ENCODE peak calls at places on chromosomes 3 and 15, in six cellular contexts. One of them, this sample, is unnamed.

GRCh38 chr3:14691239-14691638 is 16.3 kb downstream of the C3orf20 start:
- DNase-seq in HCT116: no peak
- DNase-seq in HepG2: no peak
- DNase-seq in K562: no peak
- DNase-seq in GM12878: peak; percentile 74
- DNase-seq in H1: no peak
- DNase-seq in this sample: no peak

GRCh38 chr3:196996454-196997265 is 28.0 kb upstream of the PIGZ start:
- DNase-seq in HCT116: no peak
- DNase-seq in HepG2: no peak
- DNase-seq in K562: no peak
- DNase-seq in GM12878: no peak
- DNase-seq in H1: no peak
- DNase-seq in this sample: no peak

GRCh38 chr3:124063168-124063909 is 71.4 kb upstream of the ROPN1 start:
- DNase-seq in HCT116: no peak
- DNase-seq in HepG2: no peak
- DNase-seq in K562: no peak
- DNase-seq in GM12878: no peak
- DNase-seq in H1: no peak
- DNase-seq in this sample: no peak

GRCh38 chr15:65192016-65192415 is 6.9 kb upstream of the CLPX start:
- DNase-seq in HCT116: peak; percentile 49
- DNase-seq in HepG2: peak; percentile 55
- DNase-seq in K562: peak; percentile 22
- DNase-seq in GM12878: no peak
- DNase-seq in H1: no peak
- DNase-seq in this sample: no peak

GRCh38 chr15:91049378-91050127 is 27.2 kb upstream of the VPS33B start:
- DNase-seq in HCT116: peak; percentile 73
- DNase-seq in HepG2: peak; percentile 70
- DNase-seq in K562: peak; percentile 79
- DNase-seq in GM12878: peak; percentile 12
- DNase-seq in H1: no peak
- DNase-seq in this sample: peak; percentile 50

GRCh38 chr15:90870354-90871096 is 2.1 kb downstream of the FURIN start:
- DNase-seq in HCT116: no peak
- DNase-seq in HepG2: no peak
- DNase-seq in K562: peak; percentile 41
- DNase-seq in GM12878: no peak
- DNase-seq in H1: no peak
- DNase-seq in this sample: no peak

GRCh38 chr15:78203346-78204225 is 30.8 kb downstream of the ACSBG1 start:
- DNase-seq in HCT116: no peak
- DNase-seq in HepG2: no peak
- DNase-seq in K562: no peak
- DNase-seq in GM12878: no peak
- DNase-seq in H1: peak; percentile 39
- DNase-seq in this sample: no peak

GRCh38 chr3:17340261-17340660 is 402.2 kb downstream of the TBC1D5 start:
- DNase-seq in HCT116: no peak
- DNase-seq in HepG2: no peak
- DNase-seq in K562: no peak
- DNase-seq in GM12878: no peak
- DNase-seq in H1: no peak
- DNase-seq in this sample: no peak

GRCh38 chr3:134885877-134886621 is 91.0 kb downstream of the EPHB1 start:
- DNase-seq in HCT116: no peak
- DNase-seq in HepG2: no peak
- DNase-seq in K562: no peak
- DNase-seq in GM12878: peak; percentile 95
- DNase-seq in H1: no peak
- DNase-seq in this sample: no peak

GRCh38 chr3:159724627-159725026 is 264.0 kb upstream of the IL12A start:
- DNase-seq in HCT116: no peak
- DNase-seq in HepG2: no peak
- DNase-seq in K562: no peak
- DNase-seq in GM12878: no peak
- DNase-seq in H1: no peak
- DNase-seq in this sample: no peak

GRCh38 chr3:123843668-123844067 is 40.5 kb downstream of the MYLK start:
- DNase-seq in HCT116: no peak
- DNase-seq in HepG2: no peak
- DNase-seq in K562: no peak
- DNase-seq in GM12878: no peak
- DNase-seq in H1: no peak
- DNase-seq in this sample: peak; percentile 92

GRCh38 chr3:137854498-137855285 is 90.6 kb downstream of the SOX14 start:
- DNase-seq in HCT116: no peak
- DNase-seq in HepG2: no peak
- DNase-seq in K562: no peak
- DNase-seq in GM12878: no peak
- DNase-seq in H1: no peak
- DNase-seq in this sample: peak; percentile 91

GRCh38 chr3:183430325-183430957 is 2.0 kb upstream of the MCF2L2 start:
- DNase-seq in HCT116: no peak
- DNase-seq in HepG2: no peak
- DNase-seq in K562: no peak
- DNase-seq in GM12878: no peak
- DNase-seq in H1: no peak
- DNase-seq in this sample: no peak

GRCh38 chr3:121604759-121605158 is 11.6 kb downstream of the FBXO40 start:
- DNase-seq in HCT116: no peak
- DNase-seq in HepG2: no peak
- DNase-seq in K562: no peak
- DNase-seq in GM12878: no peak
- DNase-seq in H1: no peak
- DNase-seq in this sample: no peak

GRCh38 chr3:118501152-118501551 is 533.5 kb downstream of the IGSF11 start:
- DNase-seq in HCT116: peak; percentile 21
- DNase-seq in HepG2: peak; percentile 28
- DNase-seq in K562: no peak
- DNase-seq in GM12878: no peak
- DNase-seq in H1: peak; percentile 52
- DNase-seq in this sample: peak; percentile 28

GRCh38 chr3:102163039-102163817 is 271.6 kb upstream of the ZPLD1 start:
- DNase-seq in HCT116: no peak
- DNase-seq in HepG2: no peak
- DNase-seq in K562: no peak
- DNase-seq in GM12878: no peak
- DNase-seq in H1: no peak
- DNase-seq in this sample: no peak

GRCh38 chr3:99542771-99543518 is 95.4 kb upstream of the COL8A1 start:
- DNase-seq in HCT116: no peak
- DNase-seq in HepG2: no peak
- DNase-seq in K562: no peak
- DNase-seq in GM12878: no peak
- DNase-seq in H1: no peak
- DNase-seq in this sample: no peak

GRCh38 chr3:53998980-53999379 is 107.3 kb upstream of the SELENOK start:
- DNase-seq in HCT116: no peak
- DNase-seq in HepG2: no peak
- DNase-seq in K562: no peak
- DNase-seq in GM12878: no peak
- DNase-seq in H1: no peak
- DNase-seq in this sample: no peak

GRCh38 chr3:186506191-186506739 is 37.9 kb downstream of the CRYGS start:
- DNase-seq in HCT116: no peak
- DNase-seq in HepG2: no peak
- DNase-seq in K562: no peak
- DNase-seq in GM12878: no peak
- DNase-seq in H1: no peak
- DNase-seq in this sample: no peak

GRCh38 chr3:186509423-186509822 is 34.8 kb downstream of the CRYGS start:
- DNase-seq in HCT116: no peak
- DNase-seq in HepG2: no peak
- DNase-seq in K562: no peak
- DNase-seq in GM12878: no peak
- DNase-seq in H1: no peak
- DNase-seq in this sample: no peak

GRCh38 chr3:186510374-186511079 is 33.7 kb downstream of the CRYGS start:
- DNase-seq in HCT116: no peak
- DNase-seq in HepG2: no peak
- DNase-seq in K562: no peak
- DNase-seq in GM12878: no peak
- DNase-seq in H1: no peak
- DNase-seq in this sample: no peak

GRCh38 chr3:186502942-186503712 is 41.1 kb downstream of the CRYGS start:
- DNase-seq in HCT116: no peak
- DNase-seq in HepG2: no peak
- DNase-seq in K562: no peak
- DNase-seq in GM12878: no peak
- DNase-seq in H1: peak; percentile 27
- DNase-seq in this sample: no peak

DNA sequence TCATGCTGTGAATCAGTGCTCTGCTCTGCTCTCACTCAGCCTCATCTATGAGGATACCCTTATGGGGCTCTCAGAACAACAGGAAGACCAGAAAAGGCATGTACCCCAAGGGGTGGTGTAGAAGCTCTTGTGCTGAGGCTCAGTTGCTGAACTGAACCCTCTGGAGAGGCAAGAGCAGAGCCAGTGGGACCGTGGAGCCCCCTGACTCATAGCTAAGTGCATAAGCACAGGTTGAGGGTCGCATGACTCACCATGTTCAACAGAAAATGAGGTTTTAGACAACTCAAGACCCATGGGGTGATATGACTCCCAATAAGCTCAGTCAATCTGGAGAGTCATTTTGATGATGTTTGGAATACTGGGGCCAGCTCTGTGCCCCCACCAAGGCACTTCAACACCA is 37.3 kb downstream of the CRYGS start:
- DNase-seq in HCT116: no peak
- DNase-seq in HepG2: no peak
- DNase-seq in K562: no peak
- DNase-seq in GM12878: no peak
- DNase-seq in H1: no peak
- DNase-seq in this sample: no peak
- TF ChIP-seq YY1 in HCT116: no peak
- TF ChIP-seq YY1 in HepG2: no peak
- TF ChIP-seq YY1 in K562: no peak
- TF ChIP-seq YY1 in GM12878: no peak
- TF ChIP-seq YY1 in H1: no peak
- TF ChIP-seq YY1 in this sample: no peak

DNA sequence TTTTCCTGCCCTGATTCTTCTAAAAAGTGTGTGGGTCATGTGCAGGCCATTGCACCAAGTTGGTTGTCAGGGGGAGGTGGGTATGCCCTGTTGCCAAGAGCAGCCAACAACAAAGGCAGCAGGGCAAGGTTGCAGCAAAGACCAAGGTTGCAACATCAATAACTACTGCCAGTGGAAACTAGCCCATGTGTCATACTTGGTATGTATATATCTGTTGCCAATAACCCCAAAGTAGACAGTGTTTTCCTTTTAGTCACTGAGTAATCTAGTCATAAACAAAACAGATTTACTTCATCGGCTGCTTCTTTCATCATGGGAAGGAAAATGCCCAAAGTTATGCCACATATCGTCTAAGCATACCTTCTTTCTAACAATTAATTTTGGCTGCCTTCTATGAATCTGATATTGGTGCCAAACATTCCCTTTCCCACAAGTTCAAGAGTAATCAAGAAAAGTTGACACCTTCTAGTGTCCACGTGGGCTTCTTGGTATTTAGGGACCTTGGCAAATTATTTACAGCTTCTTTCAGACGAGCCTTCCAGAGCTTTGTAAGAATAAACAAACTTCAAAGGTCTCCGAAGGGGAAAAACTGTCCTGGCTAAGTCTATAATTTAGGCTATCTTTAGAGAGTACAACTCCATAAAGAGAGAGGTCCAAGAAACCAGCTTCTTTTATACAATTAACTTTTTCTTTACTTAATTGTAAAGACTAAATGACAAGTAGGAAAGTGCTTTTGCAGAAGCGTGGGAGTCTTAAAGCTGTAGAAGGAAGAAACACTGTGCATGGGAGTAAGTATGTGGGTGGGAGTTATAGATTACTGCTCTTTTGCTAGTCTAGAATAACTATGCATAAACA is 10.1 kb upstream of the MBNL1 start:
- DNase-seq in HCT116: peak; percentile 80
- DNase-seq in HepG2: peak; percentile 94
- DNase-seq in K562: peak; percentile 48
- DNase-seq in GM12878: no peak
- DNase-seq in H1: no peak
- DNase-seq in this sample: no peak
- TF ChIP-seq ZNF274 in HCT116: no peak
- TF ChIP-seq ZNF274 in HepG2: no peak
- TF ChIP-seq ZNF274 in K562: no peak
- TF ChIP-seq ZNF274 in GM12878: no peak
- TF ChIP-seq ZNF274 in H1: no peak
- TF ChIP-seq ZNF274 in this sample: no peak

DNA sequence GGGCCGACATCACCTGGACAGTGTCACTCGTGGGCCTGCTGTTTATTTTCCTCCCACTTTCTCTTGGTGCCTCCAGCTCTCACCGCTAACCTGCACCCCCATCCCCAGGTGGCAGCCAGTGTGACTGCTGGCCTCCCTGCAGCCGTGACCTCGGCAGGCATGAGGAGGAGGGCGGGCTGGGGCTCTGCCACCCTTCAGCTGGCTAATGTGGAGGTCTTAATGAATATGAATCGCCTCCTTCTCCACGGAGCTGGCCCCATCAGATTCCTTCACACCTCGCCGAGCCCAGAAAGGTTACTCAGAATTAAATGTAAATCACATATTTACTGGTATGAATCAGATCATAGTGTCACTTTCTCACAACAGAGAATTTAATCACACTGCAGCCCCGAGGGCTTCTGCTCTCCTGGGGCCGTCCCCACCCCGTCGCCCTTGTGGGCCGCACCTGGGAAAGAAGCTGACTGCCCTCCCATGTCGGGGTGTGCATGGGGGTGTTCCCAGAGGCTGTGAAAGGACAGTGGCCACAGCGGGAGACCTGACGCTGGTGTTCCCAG is 171.1 kb upstream of the TLE3 start:
- DNase-seq in HCT116: no peak
- DNase-seq in HepG2: no peak
- DNase-seq in K562: no peak
- DNase-seq in GM12878: no peak
- DNase-seq in H1: no peak
- DNase-seq in this sample: no peak
- H3K4me1 ChIP-seq in HCT116: peaks cover 16% of the 10 kb centered on the region
- H3K4me1 ChIP-seq in HepG2: peaks cover 11% of the 10 kb centered on the region
- H3K4me1 ChIP-seq in K562: no peaks in the 10 kb centered on the region
- H3K4me1 ChIP-seq in GM12878: peaks cover 27% of the 10 kb centered on the region
- H3K4me1 ChIP-seq in H1: peaks cover 4% of the 10 kb centered on the region
- H3K4me1 ChIP-seq in this sample: peaks cover 21% of the 10 kb centered on the region

DNA sequence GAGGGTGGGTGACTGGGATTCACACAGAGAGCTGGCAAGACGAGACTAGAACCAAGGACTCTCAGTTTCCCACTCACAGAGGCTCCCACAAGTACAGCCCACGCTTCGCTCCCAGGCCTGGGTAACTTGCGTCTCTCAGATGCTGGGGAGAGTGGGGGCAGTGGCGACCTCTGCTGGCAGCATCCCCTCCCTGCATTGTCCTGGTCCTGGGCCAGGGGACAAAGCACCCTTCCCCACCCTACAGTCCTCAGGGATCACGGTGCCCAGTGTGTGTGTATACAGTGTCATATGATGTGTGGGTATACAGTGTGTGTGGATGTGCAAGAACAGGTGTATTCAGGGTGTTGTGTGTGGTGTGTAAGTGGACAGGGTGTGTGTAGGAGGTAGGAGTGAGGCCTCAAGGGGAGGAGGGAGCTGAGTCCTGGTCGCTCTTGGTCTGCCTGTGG is 12.8 kb downstream of the VILL start:
- DNase-seq in HCT116: no peak
- DNase-seq in HepG2: peak; percentile 59
- DNase-seq in K562: peak; percentile 77
- DNase-seq in GM12878: no peak
- DNase-seq in H1: peak; percentile 96
- DNase-seq in this sample: peak; percentile 69
- TF ChIP-seq YY1 in HCT116: no peak
- TF ChIP-seq YY1 in HepG2: no peak
- TF ChIP-seq YY1 in K562: no peak
- TF ChIP-seq YY1 in GM12878: no peak
- TF ChIP-seq YY1 in H1: no peak
- TF ChIP-seq YY1 in this sample: no peak